ENCODE peak calls at places on chromosomes 16 and 17, in seven cellular contexts. V is IMR-90, S is mesendoderm, R is trophoblast cell, D is H9, O is mesenchymal stem cell, N is H1. G is an unnamed sample.

GRCh38 chr17:63293310-63293709 is 152.8 kb downstream of the CYB561 start:
- DNase-seq in V (peak; percentile 72), S (no peak), R (no peak), D (no peak), O (peak; percentile 44), N (no peak), G (no peak)

GRCh38 chr17:83124871-83125514 is 45.6 kb downstream of the METRNL start:
- DNase-seq in V (no peak), S (no peak), R (no peak), D (peak; percentile 29), O (no peak), N (no peak), G (no peak)

GRCh38 chr16:57681950-57682728 is 12.5 kb upstream of the DRC7 start:
- DNase-seq in V (no peak), S (no peak), R (no peak), D (no peak), O (no peak), N (no peak), G (no peak)

GRCh38 chr16:17424771-17425170 is 46.0 kb downstream of the XYLT1 start:
- DNase-seq in V (no peak), S (no peak), R (no peak), D (no peak), O (no peak), N (no peak), G (no peak)

GRCh38 chr16:72264776-72265175 is 92.8 kb upstream of the PMFBP1 start:
- DNase-seq in V (no peak), S (no peak), R (no peak), D (no peak), O (no peak), N (no peak), G (no peak)

GRCh38 chr16:66511615-66512500 is 38.1 kb downstream of the TK2 start:
- DNase-seq in V (peak; percentile 72), S (peak; percentile 92), R (peak; percentile 97), D (peak; percentile 78), O (peak; percentile 75), N (peak; percentile 64), G (no peak)

GRCh38 chr17:76714822-76715461 is 4.2 kb upstream of the MXRA7 start:
- DNase-seq in V (peak; percentile 59), S (peak; percentile 48), R (peak; percentile 91), D (peak; percentile 61), O (peak; percentile 65), N (peak; percentile 92), G (no peak)

GRCh38 chr17:55462234-55462633 is 40.6 kb upstream of the MMD start:
- DNase-seq in V (no peak), S (no peak), R (peak; percentile 91), D (no peak), O (no peak), N (no peak), G (no peak)

GRCh38 chr16:71895679-71896385 is 501 bp downstream of the IST1 start:
- DNase-seq in V (peak; percentile 50), S (no peak), R (peak; percentile 57), D (no peak), O (peak; percentile 43), N (no peak), G (peak; percentile 6)

GRCh38 chr16:62240722-62241121 is 204.5 kb upstream of the CDH8 start:
- DNase-seq in V (no peak), S (no peak), R (no peak), D (no peak), O (peak; percentile 68), N (no peak), G (no peak)

GRCh38 chr16:11139624-11140375 is 116.2 kb downstream of the SOCS1 start:
- DNase-seq in V (no peak), S (peak; percentile 72), R (no peak), D (peak; percentile 15), O (no peak), N (no peak), G (no peak)

GRCh38 chr17:79036609-79037008 is 12.6 kb downstream of the C1QTNF1 start:
- DNase-seq in V (peak; percentile 94), S (no peak), R (no peak), D (no peak), O (peak; percentile 91), N (no peak), G (no peak)

GRCh38 chr16:106623-107324 is 28.7 kb downstream of the MPG start:
- DNase-seq in V (peak; percentile 84), S (peak; percentile 86), R (peak; percentile 89), D (peak; percentile 73), O (peak; percentile 79), N (peak; percentile 70), G (peak; percentile 67)

GRCh38 chr16:9072806-9073341 is 18.6 kb upstream of the HAPSTR1 start:
- DNase-seq in V (peak; percentile 96), S (peak; percentile 35), R (peak; percentile 94), D (no peak), O (peak; percentile 92), N (no peak), G (no peak)

GRCh38 chr16:84209989-84210388 is 19.0 kb downstream of the ADAD2 start:
- DNase-seq in V (peak; percentile 15), S (no peak), R (no peak), D (no peak), O (peak; percentile 24), N (no peak), G (no peak)

GRCh38 chr16:3413730-3414379 is 12.8 kb downstream of the ZNF174 start:
- DNase-seq in V (no peak), S (peak; percentile 11), R (no peak), D (no peak), O (no peak), N (no peak), G (no peak)

GRCh38 chr17:64056269-64057005 is 36.0 kb upstream of the ICAM2 start:
- DNase-seq in V (no peak), S (peak; percentile 97), R (peak; percentile 93), D (peak; percentile 89), O (no peak), N (peak; percentile 54), G (no peak)

GRCh38 chr17:32197987-32198386 is 55.7 kb downstream of the RHOT1 start:
- DNase-seq in V (no peak), S (no peak), R (no peak), D (no peak), O (no peak), N (no peak), G (no peak)
- H2BK5ac ChIP-seq in V (no peak overlapping the region), S (no peak overlapping the region), R (no peak overlapping the region), D (no peak overlapping the region), O (no peak overlapping the region), N (no peak overlapping the region), G (no peak overlapping the region)

GRCh38 chr16:23248261-23249194 is 53.6 kb upstream of the SCNN1B start:
- DNase-seq in V (no peak), S (no peak), R (no peak), D (no peak), O (no peak), N (no peak), G (no peak)

GRCh38 chr16:23245268-23245667 is 56.8 kb upstream of the SCNN1B start:
- DNase-seq in V (no peak), S (no peak), R (no peak), D (no peak), O (no peak), N (no peak), G (no peak)

GRCh38 chr16:23240994-23241393 is 58.4 kb downstream of the SCNN1G start:
- DNase-seq in V (no peak), S (no peak), R (no peak), D (no peak), O (no peak), N (no peak), G (no peak)

GRCh38 chr16:23249830-23250229 is 52.3 kb upstream of the SCNN1B start:
- DNase-seq in V (no peak), S (no peak), R (no peak), D (no peak), O (no peak), N (no peak), G (no peak)

DNA sequence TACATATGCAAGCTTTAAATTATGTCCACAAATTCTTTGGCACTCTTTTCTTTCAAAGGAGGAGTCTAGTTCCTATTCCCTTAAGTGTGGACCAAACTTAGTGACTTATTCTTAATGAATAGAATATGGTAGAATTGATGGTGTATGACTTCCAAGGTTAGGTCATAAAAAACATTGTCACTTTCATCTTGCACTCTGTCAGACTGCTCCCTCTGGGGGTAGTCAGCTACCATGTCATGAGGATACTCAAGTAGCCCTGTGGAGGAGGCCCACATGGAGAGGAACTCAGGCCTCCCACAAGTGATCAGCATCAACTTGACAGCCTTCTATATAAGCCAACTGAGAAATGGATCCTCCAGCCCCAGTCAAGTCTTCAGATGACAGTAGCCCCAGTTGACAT is 58.0 kb upstream of the SCNN1B start:
- DNase-seq in V (no peak), S (peak; percentile 7), R (no peak), D (no peak), O (no peak), N (no peak), G (no peak)
- H4K8ac ChIP-seq in V (no peak overlapping the region), S (no peak overlapping the region), R (no peak overlapping the region), D (no peak overlapping the region), O (no peak overlapping the region), N (no peak overlapping the region), G (no peak overlapping the region)

DNA sequence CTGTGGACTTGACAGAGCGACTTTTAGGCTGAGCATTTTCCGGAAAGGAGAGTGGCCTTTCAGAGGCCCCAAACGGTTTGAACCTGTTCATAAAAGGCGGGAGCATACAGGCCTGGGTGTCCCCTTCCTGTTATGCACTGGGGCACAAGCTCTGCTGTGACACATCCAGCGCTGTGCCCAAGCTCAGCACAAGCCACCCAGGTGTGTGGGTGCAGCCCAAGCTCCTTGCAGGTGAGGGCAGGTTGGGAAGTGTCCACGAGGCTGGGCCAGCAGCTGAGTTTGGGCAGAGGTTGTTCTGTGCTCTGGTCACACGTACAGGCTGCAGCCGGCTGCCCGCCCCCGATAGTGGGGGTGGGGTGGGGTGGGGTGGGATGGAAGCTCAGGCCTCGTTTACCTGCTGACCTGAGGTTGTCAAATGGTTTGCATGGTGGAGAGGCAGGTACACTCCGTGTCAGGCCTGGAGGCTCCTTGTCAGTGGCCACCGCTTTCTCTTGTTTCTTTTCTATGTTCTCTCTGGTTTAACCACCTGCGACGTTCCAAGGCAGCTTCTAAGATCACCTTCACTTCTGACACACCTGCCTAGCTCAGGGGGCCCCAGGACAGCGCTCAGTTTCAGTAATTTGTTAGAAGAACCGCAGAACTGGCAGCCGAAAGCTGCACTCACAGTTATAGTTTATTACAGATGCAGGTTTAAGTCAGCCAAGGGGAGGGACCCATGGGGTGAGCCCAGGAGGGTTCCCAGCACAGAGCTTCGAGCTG is 194.7 kb upstream of the CIBAR2 start:
- DNase-seq in V (no peak), S (no peak), R (no peak), D (no peak), O (no peak), N (no peak), G (no peak)
- H3K4me1 ChIP-seq in V (peaks cover 10% of the 10 kb centered on the region), S (peaks cover 4% of the 10 kb centered on the region), R (peaks cover 10% of the 10 kb centered on the region), D (peaks cover 4% of the 10 kb centered on the region), O (peaks cover 55% of the 10 kb centered on the region), N (peaks cover 25% of the 10 kb centered on the region), G (peaks cover 50% of the 10 kb centered on the region)

GRCh38 chr17:10050597-10051101 is 145.6 kb upstream of the RCVRN start:
- DNase-seq in V (peak; percentile 88), S (no peak), R (peak; percentile 17), D (no peak), O (peak; percentile 84), N (no peak), G (no peak)

GRCh38 chr17:10051112-10051511 is 146.0 kb upstream of the RCVRN start:
- DNase-seq in V (peak; percentile 67), S (no peak), R (peak; percentile 47), D (no peak), O (peak; percentile 91), N (no peak), G (no peak)

GRCh38 chr17:10046259-10046658 is 141.2 kb upstream of the RCVRN start:
- DNase-seq in V (no peak), S (no peak), R (no peak), D (no peak), O (no peak), N (no peak), G (no peak)

GRCh38 chr17:10046786-10047609 is 141.9 kb upstream of the RCVRN start:
- DNase-seq in V (no peak), S (no peak), R (no peak), D (no peak), O (no peak), N (no peak), G (no peak)

GRCh38 chr17:10048951-10049350 is 143.9 kb upstream of the RCVRN start:
- DNase-seq in V (no peak), S (no peak), R (no peak), D (no peak), O (no peak), N (no peak), G (no peak)
- H2BK5ac ChIP-seq in V (no peak overlapping the region), S (no peak overlapping the region), R (no peak overlapping the region), D (no peak overlapping the region), O (no peak overlapping the region), N (no peak overlapping the region), G (no peak overlapping the region)